ENCODE peak calls at places on chromosomes 6 and 20, in four cellular contexts. One of them, this sample, is unnamed.

GRCh38 chr6:122734529-122735203 is 44.9 kb upstream of the FABP7 start:
- DNase-seq in stimulated activated CD4-positive, alpha-beta T cell treated with anti-CD3 and anti-CD28 coated beads, Interleukin-1b, Interleukin-23, amount 100 ng/mL, for 48 hours: no peak
- DNase-seq in stimulated activated CD8-positive, alpha-beta memory T cell treated with anti-CD3 and anti-CD28 coated beads, Interleukin-2, amount 100 ng/mL, for 1 hour: no peak
- DNase-seq in K562: no peak
- DNase-seq in this sample: no peak

GRCh38 chr6:20360471-20361119 is 41.1 kb upstream of the E2F3 start:
- DNase-seq in stimulated activated CD4-positive, alpha-beta T cell treated with anti-CD3 and anti-CD28 coated beads, Interleukin-1b, Interleukin-23, amount 100 ng/mL, for 48 hours: no peak
- DNase-seq in stimulated activated CD8-positive, alpha-beta memory T cell treated with anti-CD3 and anti-CD28 coated beads, Interleukin-2, amount 100 ng/mL, for 1 hour: no peak
- DNase-seq in K562: no peak
- DNase-seq in this sample: no peak

GRCh38 chr20:62914970-62915457 is 11.3 kb downstream of the DIDO1 start:
- DNase-seq in stimulated activated CD4-positive, alpha-beta T cell treated with anti-CD3 and anti-CD28 coated beads, Interleukin-1b, Interleukin-23, amount 100 ng/mL, for 48 hours: no peak
- DNase-seq in stimulated activated CD8-positive, alpha-beta memory T cell treated with anti-CD3 and anti-CD28 coated beads, Interleukin-2, amount 100 ng/mL, for 1 hour: no peak
- DNase-seq in K562: peak; percentile 48
- DNase-seq in this sample: peak; percentile 48

GRCh38 chr20:3811421-3812258 is 8.7 kb upstream of the AP5S1 start:
- DNase-seq in stimulated activated CD4-positive, alpha-beta T cell treated with anti-CD3 and anti-CD28 coated beads, Interleukin-1b, Interleukin-23, amount 100 ng/mL, for 48 hours: peak; percentile 95
- DNase-seq in stimulated activated CD8-positive, alpha-beta memory T cell treated with anti-CD3 and anti-CD28 coated beads, Interleukin-2, amount 100 ng/mL, for 1 hour: peak; percentile 90
- DNase-seq in K562: peak; percentile 46
- DNase-seq in this sample: peak; percentile 95

GRCh38 chr20:49541733-49542513 is 26.0 kb downstream of the PTGIS start:
- DNase-seq in stimulated activated CD4-positive, alpha-beta T cell treated with anti-CD3 and anti-CD28 coated beads, Interleukin-1b, Interleukin-23, amount 100 ng/mL, for 48 hours: peak; percentile 74
- DNase-seq in stimulated activated CD8-positive, alpha-beta memory T cell treated with anti-CD3 and anti-CD28 coated beads, Interleukin-2, amount 100 ng/mL, for 1 hour: peak; percentile 32
- DNase-seq in K562: peak; percentile 88
- DNase-seq in this sample: peak; percentile 85

GRCh38 chr6:117601811-117602150 is 530 bp downstream of the GOPC start:
- DNase-seq in stimulated activated CD4-positive, alpha-beta T cell treated with anti-CD3 and anti-CD28 coated beads, Interleukin-1b, Interleukin-23, amount 100 ng/mL, for 48 hours: no peak
- DNase-seq in stimulated activated CD8-positive, alpha-beta memory T cell treated with anti-CD3 and anti-CD28 coated beads, Interleukin-2, amount 100 ng/mL, for 1 hour: no peak
- DNase-seq in K562: no peak
- DNase-seq in this sample: peak; percentile 31

GRCh38 chr6:141539617-141540016 is 593.1 kb upstream of the GJE1 start:
- DNase-seq in stimulated activated CD4-positive, alpha-beta T cell treated with anti-CD3 and anti-CD28 coated beads, Interleukin-1b, Interleukin-23, amount 100 ng/mL, for 48 hours: no peak
- DNase-seq in stimulated activated CD8-positive, alpha-beta memory T cell treated with anti-CD3 and anti-CD28 coated beads, Interleukin-2, amount 100 ng/mL, for 1 hour: no peak
- DNase-seq in K562: no peak
- DNase-seq in this sample: no peak

GRCh38 chr6:105402981-105403935 is at the start of gene PREP:
- DNase-seq in stimulated activated CD4-positive, alpha-beta T cell treated with anti-CD3 and anti-CD28 coated beads, Interleukin-1b, Interleukin-23, amount 100 ng/mL, for 48 hours: peak; percentile 84
- DNase-seq in stimulated activated CD8-positive, alpha-beta memory T cell treated with anti-CD3 and anti-CD28 coated beads, Interleukin-2, amount 100 ng/mL, for 1 hour: peak; percentile 73
- DNase-seq in K562: peak; percentile 90
- DNase-seq in this sample: peak; percentile 84